ENCODE peak calls at places on chromosomes 13 and 19, in nine cellular contexts. J is nucleus accumbens; N is C1 segment of cervical spinal cord; Y is Panc1; W is HTR-8/SVneo; I is frontal cortex; O is A673; H is foreskin fibroblast; B is activated CD8-positive, alpha-beta memory T cell treated with anti-CD3 and anti-CD28 coated beads for 1 hour. R is an unnamed sample.

GRCh38 chr19:41792513-41793413 is 3.6 kb upstream of the CEACAM3 start:
- DNase-seq in J (no peak), N (no peak), Y (no peak), W (peak), I (no peak), O (peak), H (peak), B (peak), R (peak)

GRCh38 chr13:36713842-36714241 is 40.0 kb downstream of the SERTM1 start:
- DNase-seq in J (no peak), N (no peak), Y (no peak), W (no peak), I (no peak), O (no peak), H (no peak), B (no peak), R (no peak)

GRCh38 chr19:54952591-54953344 is 5.4 kb upstream of the NLRP7 start:
- DNase-seq in J (no peak), N (no peak), Y (no peak), W (no peak), I (no peak), O (no peak), H (no peak), B (no peak), R (no peak)

GRCh38 chr13:110887955-110888333 is 26.9 kb downstream of the ANKRD10 start:
- DNase-seq in J (no peak), N (no peak), Y (no peak), W (no peak), I (no peak), O (no peak), H (no peak), B (no peak), R (no peak)

GRCh38 chr13:95100525-95101121 is 200.6 kb downstream of the ABCC4 start:
- DNase-seq in J (no peak), N (no peak), Y (peak), W (peak), I (no peak), O (no peak), H (peak), B (no peak), R (no peak)

GRCh38 chr13:104691765-104692164 is 1625.5 kb upstream of the SLC10A2 start:
- DNase-seq in J (no peak), N (no peak), Y (no peak), W (no peak), I (no peak), O (no peak), H (no peak), B (no peak), R (no peak)

GRCh38 chr19:53868091-53868891 is 608 bp downstream of the MYADM start:
- DNase-seq in J (no peak), N (peak), Y (no peak), W (peak), I (no peak), O (peak), H (peak), B (no peak), R (no peak)

GRCh38 chr13:21895769-21896168 is 224.9 kb downstream of the FGF9 start:
- DNase-seq in J (no peak), N (no peak), Y (no peak), W (no peak), I (no peak), O (no peak), H (no peak), B (no peak), R (no peak)

GRCh38 chr19:45455707-45456499 is 11.9 kb upstream of the FOSB start:
- DNase-seq in J (no peak), N (no peak), Y (peak), W (peak), I (no peak), O (peak), H (peak), B (peak), R (peak)

GRCh38 chr19:1407662-1408299 is 395 bp downstream of the DAZAP1 start:
- DNase-seq in J (no peak), N (no peak), Y (no peak), W (no peak), I (no peak), O (no peak), H (no peak), B (peak), R (peak)

GRCh38 chr19:13976446-13976845 is 24.1 kb downstream of the DCAF15 start:
- DNase-seq in J (no peak), N (no peak), Y (no peak), W (no peak), I (no peak), O (no peak), H (no peak), B (no peak), R (no peak)

GRCh38 chr19:48935864-48936263 is 2.4 kb downstream of the DHDH start:
- DNase-seq in J (no peak), N (no peak), Y (no peak), W (no peak), I (no peak), O (no peak), H (no peak), B (no peak), R (no peak)

GRCh38 chr19:6533746-6534418 is 3.1 kb downstream of the TNFSF9 start:
- DNase-seq in J (no peak), N (no peak), Y (no peak), W (no peak), I (no peak), O (no peak), H (no peak), B (no peak), R (no peak)

GRCh38 chr13:28002886-28003698 is 14.6 kb upstream of the URAD start:
- DNase-seq in J (no peak), N (no peak), Y (no peak), W (no peak), I (no peak), O (no peak), H (no peak), B (no peak), R (no peak)

GRCh38 chr13:108980237-108980636 is 350.8 kb downstream of the MYO16 start:
- DNase-seq in J (no peak), N (no peak), Y (no peak), W (no peak), I (peak), O (no peak), H (no peak), B (no peak), R (no peak)

GRCh38 chr13:108082481-108082880 is 132.9 kb downstream of the LIG4 start:
- DNase-seq in J (no peak), N (no peak), Y (no peak), W (no peak), I (no peak), O (no peak), H (no peak), B (no peak), R (no peak)

GRCh38 chr13:76380436-76381065 is 505.7 kb downstream of the KCTD12 start:
- DNase-seq in J (no peak), N (no peak), Y (no peak), W (no peak), I (no peak), O (no peak), H (no peak), B (no peak), R (no peak)

GRCh38 chr19:1239796-1240737 is 1.5 kb upstream of the ATP5F1D start:
- DNase-seq in J (peak), N (peak), Y (no peak), W (peak), I (peak), O (peak), H (peak), B (peak), R (peak)

GRCh38 chr19:47778089-47778953 is at the start of gene SELENOW:
- DNase-seq in J (peak), N (peak), Y (no peak), W (peak), I (peak), O (peak), H (peak), B (peak), R (peak)

GRCh38 chr13:30629527-30629926 is 11.8 kb downstream of the USPL1 start:
- DNase-seq in J (no peak), N (no peak), Y (no peak), W (no peak), I (no peak), O (no peak), H (no peak), B (no peak), R (no peak)

GRCh38 chr19:48554385-48555091 is 2.6 kb downstream of the SULT2B1 start:
- DNase-seq in J (no peak), N (no peak), Y (no peak), W (peak), I (no peak), O (no peak), H (no peak), B (no peak), R (no peak)

GRCh38 chr13:50400035-50400726 is 384.9 kb downstream of the KCNRG start:
- DNase-seq in J (peak), N (peak), Y (no peak), W (no peak), I (peak), O (peak), H (peak), B (no peak), R (no peak)

GRCh38 chr13:113321546-113321945 is 24.5 kb downstream of the LAMP1 start:
- DNase-seq in J (no peak), N (no peak), Y (no peak), W (no peak), I (no peak), O (no peak), H (no peak), B (no peak), R (no peak)

GRCh38 chr13:49303533-49304252 is 56.0 kb downstream of the CDADC1 start:
- DNase-seq in J (no peak), N (no peak), Y (no peak), W (no peak), I (no peak), O (no peak), H (no peak), B (no peak), R (no peak)

GRCh38 chr19:1864480-1865171 is 1.2 kb upstream of the KLF16 start:
- DNase-seq in J (no peak), N (peak), Y (no peak), W (peak), I (peak), O (peak), H (peak), B (peak), R (peak)

GRCh38 chr13:97253581-97254293 is 31.6 kb downstream of the MBNL2 start:
- DNase-seq in J (no peak), N (no peak), Y (no peak), W (no peak), I (no peak), O (no peak), H (no peak), B (no peak), R (no peak)

GRCh38 chr13:24274452-24274971 is 34.9 kb upstream of the C1QTNF9 start:
- DNase-seq in J (peak), N (no peak), Y (no peak), W (no peak), I (no peak), O (peak), H (no peak), B (no peak), R (peak)

GRCh38 chr19:2333027-2333806 is 4.7 kb downstream of the SPPL2B start:
- DNase-seq in J (no peak), N (no peak), Y (no peak), W (no peak), I (no peak), O (no peak), H (no peak), B (no peak), R (no peak)

GRCh38 chr19:15296841-15297415 is 35.4 kb downstream of the BRD4 start:
- DNase-seq in J (no peak), N (no peak), Y (no peak), W (no peak), I (no peak), O (no peak), H (no peak), B (no peak), R (no peak)

GRCh38 chr13:51397262-51397933 is 55.4 kb downstream of the INTS6 start:
- DNase-seq in J (no peak), N (no peak), Y (no peak), W (no peak), I (no peak), O (no peak), H (peak), B (no peak), R (no peak)